ENCODE peak calls at places on chromosomes 4 and X, in four cellular contexts. K is body of pancreas, I is psoas muscle, O is A673. H is an unnamed sample.

GRCh38 chr4:11367371-11367770 is 61.3 kb downstream of the HS3ST1 start:
- DNase-seq in K (peak; percentile 52), O (no peak), I (peak; percentile 79), H (no peak)

GRCh38 chr4:40434126-40434692 is 99.1 kb downstream of the CHRNA9 start:
- DNase-seq in O (no peak), K (no peak), I (no peak), H (no peak)

GRCh38 chr4:157072002-157072401 is 3.9 kb upstream of the GLRB start:
- DNase-seq in O (peak; percentile 41), K (no peak), I (no peak), H (no peak)

GRCh38 chr4:140092094-140092820 is 61.7 kb downstream of the MAML3 start:
- DNase-seq in O (peak; percentile 85), K (peak; percentile 50), I (peak; percentile 27), H (peak; percentile 91)

GRCh38 chrX:155819966-155820491 is 61.1 kb upstream of the VAMP7 start:
- DNase-seq in O (peak; percentile 79), I (peak; percentile 22), K (peak; percentile 71), H (peak; percentile 84)

GRCh38 chrX:153688900-153689590 is 1.3 kb downstream of the SLC6A8 start:
- DNase-seq in O (no peak), I (peak; percentile 64), K (peak; percentile 76), H (no peak)

GRCh38 chrX:17475820-17476219 is 100.8 kb downstream of the NHS start:
- DNase-seq in O (no peak), K (no peak), I (no peak), H (no peak)

GRCh38 chrX:153703036-153703370 is 15.3 kb downstream of the SLC6A8 start:
- DNase-seq in I (peak; percentile 69), K (peak; percentile 81), O (no peak), H (no peak)

GRCh38 chr4:22897520-22898108 is 204.9 kb downstream of the GBA3 start:
- DNase-seq in I (no peak), K (peak; percentile 10), O (peak; percentile 28), H (peak; percentile 38)

GRCh38 chr4:176718881-176719280 is 73.8 kb downstream of the VEGFC start:
- DNase-seq in O (no peak), K (no peak), I (no peak), H (no peak)

GRCh38 chr4:39446842-39447573 is 11.7 kb downstream of the RPL9 start:
- DNase-seq in K (peak; percentile 49), O (no peak), I (peak; percentile 55), H (no peak)

GRCh38 chrX:96861228-96861627 is 22.5 kb upstream of the RPA4 start:
- DNase-seq in I (no peak), O (no peak), K (no peak), H (no peak)

GRCh38 chr4:100493756-100494155 is 24.1 kb downstream of the EMCN start:
- DNase-seq in O (no peak), K (no peak), I (no peak), H (no peak)

GRCh38 chr4:128354205-128354821 is 66.7 kb upstream of the PGRMC2 start:
- DNase-seq in K (peak; percentile 69), O (peak; percentile 47), I (no peak), H (no peak)

GRCh38 chr4:119041951-119042560 is 93.6 kb upstream of the MYOZ2 start:
- DNase-seq in K (peak; percentile 65), O (peak; percentile 81), I (no peak), H (peak; percentile 67)

GRCh38 chr4:109655396-109655795 is 47.8 kb downstream of the CASP6 start:
- DNase-seq in I (no peak), K (no peak), O (no peak), H (no peak)

GRCh38 chr4:41294445-41295062 is 37.8 kb downstream of the UCHL1 start:
- DNase-seq in K (no peak), I (no peak), O (no peak), H (no peak)

GRCh38 chr4:172996571-172997216 is 171.9 kb upstream of the GALNT7 start:
- DNase-seq in K (no peak), I (no peak), O (no peak), H (no peak)

GRCh38 chrX:38225093-38225492 is 4.4 kb upstream of the SRPX start:
- DNase-seq in K (no peak), I (no peak), O (no peak), H (no peak)

GRCh38 chrX:38220936-38221386 is 290 bp upstream of the SRPX start:
- DNase-seq in I (peak; percentile 48), K (no peak), O (no peak), H (no peak)

GRCh38 chrX:38224160-38224559 is 3.5 kb upstream of the SRPX start:
- DNase-seq in I (no peak), K (no peak), O (no peak), H (no peak)

GRCh38 chrX:38220024-38220935 is at the start of gene SRPX:
- DNase-seq in K (peak; percentile 37), O (peak; percentile 74), I (peak; percentile 31), H (peak; percentile 50)

DNA sequence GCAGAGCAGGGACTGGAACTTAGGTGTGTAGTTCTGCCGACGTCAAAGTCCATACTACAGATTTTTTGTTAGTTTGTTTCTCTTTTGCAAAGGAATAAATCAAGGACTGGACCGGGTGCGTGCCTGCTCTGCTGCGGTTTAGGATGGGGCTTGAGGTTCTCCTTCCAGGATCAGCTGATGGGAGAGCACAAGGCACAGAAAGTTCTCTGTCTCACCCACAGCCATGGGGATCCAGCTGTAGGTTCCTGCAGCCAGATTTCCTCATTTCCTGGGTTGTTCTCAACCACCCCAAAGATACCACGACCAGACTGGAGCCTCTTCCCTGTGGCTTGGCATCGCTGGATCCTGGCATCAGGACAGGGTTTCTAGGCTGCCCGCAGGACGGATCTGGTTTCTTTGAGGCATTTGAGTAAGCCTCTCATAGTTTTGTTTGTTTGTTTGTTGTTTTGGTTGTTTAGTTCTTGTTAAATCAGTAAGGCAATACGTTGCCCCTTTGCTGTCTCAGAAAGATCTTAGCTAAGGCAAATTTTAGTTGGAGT is 789 bp upstream of the SRPX start:
- DNase-seq in K (no peak), I (no peak), O (no peak), H (no peak)
- H3K4me3 ChIP-seq in K (no peak overlapping the region), I (no peak overlapping the region), O (no peak overlapping the region), H (no peak overlapping the region)

GRCh38 chrX:465418-465817 is 78.7 kb upstream of the PPP2R3B start:
- DNase-seq in K (no peak), I (no peak), O (no peak), H (no peak)

GRCh38 chrX:468979-469378 is 82.3 kb upstream of the PPP2R3B start:
- DNase-seq in O (no peak), I (no peak), K (no peak), H (no peak)

GRCh38 chrX:475926-476723 is 89.4 kb upstream of the PPP2R3B start:
- DNase-seq in O (no peak), K (no peak), I (no peak), H (no peak)

GRCh38 chrX:471239-471638 is 84.5 kb upstream of the PPP2R3B start:
- DNase-seq in K (no peak), O (no peak), I (no peak), H (no peak)

DNA sequence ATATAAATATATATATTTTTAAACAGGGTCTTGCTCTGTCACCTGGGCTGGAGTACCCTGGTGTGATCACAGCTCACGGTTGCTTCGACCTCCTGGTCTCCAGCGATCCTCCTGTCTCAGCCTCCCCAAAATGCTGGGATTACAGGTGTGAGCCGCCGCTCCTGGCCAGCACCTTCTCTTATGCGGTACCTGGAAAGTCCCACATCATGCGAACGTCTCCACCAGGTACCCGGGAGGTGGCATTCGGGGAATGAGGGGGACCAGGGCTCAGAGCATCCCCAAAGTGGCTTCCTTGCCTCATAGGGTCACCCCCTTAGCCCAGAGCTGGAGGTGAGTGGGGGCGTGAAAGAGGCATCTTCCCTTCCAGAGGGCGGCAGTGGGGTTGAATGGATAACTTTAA is 84.0 kb upstream of the PPP2R3B start:
- DNase-seq in I (no peak), K (no peak), O (no peak), H (no peak)
- H3K9me3 ChIP-seq in I (peaks cover 7% of the 10 kb centered on the region), K (peaks cover 5% of the 10 kb centered on the region), O (no peaks in the 10 kb centered on the region), H (peaks cover 20% of the 10 kb centered on the region)

GRCh38 chr4:167233523-167234387 is 539 bp downstream of the SPOCK3 start:
- DNase-seq in O (peak; percentile 2), I (no peak), K (no peak), H (peak; percentile 54)
- TF ChIP-seq CTCF in O (no peak), I (no peak), K (no peak), H (peak; percentile 9)

GRCh38 chr4:132709024-132709423 is 440.1 kb upstream of the PCDH10 start:
- DNase-seq in K (no peak), I (no peak), O (no peak), H (no peak)
- H3K4me3 ChIP-seq in K (no peak overlapping the region), I (no peak overlapping the region), O (no peak overlapping the region), H (no peak overlapping the region)

DNA sequence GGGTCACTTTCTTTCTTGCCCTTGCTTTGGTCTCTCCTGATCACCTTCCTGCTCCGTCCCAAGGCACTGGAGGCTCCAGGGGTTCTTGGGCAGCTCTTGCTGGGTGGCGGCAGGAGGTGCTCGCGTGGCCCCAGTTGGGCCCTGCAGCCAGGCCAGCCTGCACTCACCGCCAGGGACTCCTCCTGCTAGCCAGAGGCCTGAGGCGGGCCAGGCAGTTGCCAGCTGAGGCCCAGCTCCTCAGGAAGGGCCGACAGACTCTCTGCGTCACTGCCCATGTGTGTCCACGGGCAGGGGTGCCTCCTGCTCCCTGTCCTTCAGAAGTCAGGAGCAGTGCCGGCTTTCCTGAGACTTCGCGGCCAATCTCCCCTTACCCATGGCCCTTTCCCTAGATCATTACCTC is 9.3 kb downstream of the SUV39H1 start:
- DNase-seq in I (no peak), K (no peak), O (no peak), H (no peak)
- H3K9me3 ChIP-seq in I (no peaks in the 10 kb centered on the region), K (no peaks in the 10 kb centered on the region), O (no peaks in the 10 kb centered on the region), H (no peaks in the 10 kb centered on the region)

GRCh38 chrX:135625995-135626394 is 87.4 kb upstream of the CT45A1 start:
- DNase-seq in O (peak; percentile 23), I (no peak), K (peak; percentile 7), H (peak; percentile 13)
- TF ChIP-seq CTCF in O (peak; percentile 36), I (no peak), K (peak; percentile 13), H (peak; percentile 24)

GRCh38 chrX:19883878-19884277 is 3.5 kb downstream of the SH3KBP1 start:
- DNase-seq in K (no peak), O (no peak), I (no peak), H (no peak)

GRCh38 chrX:19886375-19886774 is 1.0 kb downstream of the SH3KBP1 start:
- DNase-seq in O (no peak), I (no peak), K (no peak), H (peak; percentile 15)

GRCh38 chrX:19888419-19888879 is 1.0 kb upstream of the SH3KBP1 start:
- DNase-seq in O (peak; percentile 73), K (no peak), I (no peak), H (peak; percentile 66)

GRCh38 chrX:19886888-19887531 is 390 bp downstream of the SH3KBP1 start:
- DNase-seq in K (no peak), O (no peak), I (peak; percentile 27), H (peak; percentile 17)

GRCh38 chrX:19885732-19886131 is 1.7 kb downstream of the SH3KBP1 start:
- DNase-seq in K (no peak), O (no peak), I (no peak), H (no peak)
- H3K4me3 ChIP-seq in K (no peak overlapping the region), O (no peak overlapping the region), I (peak overlapping the region; percentile 78), H (no peak overlapping the region)